ENCODE peak calls at places on chromosomes 16 and 17, in six cellular contexts. H is HFFc6, R is GM20000, E is MM.1S, B is endothelial cell, W is HCT116. J is an unnamed sample.

GRCh38 chr16:9302102-9302501 is 210.7 kb downstream of the HAPSTR1 start:
- DNase-seq in H (no peak), R (no peak), E (no peak), B (no peak), W (no peak), J (no peak)

GRCh38 chr16:54171855-54172537 is 114.6 kb downstream of the IRX3 start:
- DNase-seq in H (peak), R (no peak), E (no peak), B (no peak), W (no peak), J (no peak)

GRCh38 chr16:50311134-50311528 is 44.8 kb downstream of the ADCY7 start:
- DNase-seq in H (no peak), R (no peak), E (no peak), B (no peak), W (no peak), J (no peak)

GRCh38 chr17:335691-336090 is 16.9 kb downstream of the RPH3AL start:
- DNase-seq in H (no peak), R (no peak), E (no peak), B (no peak), W (no peak), J (peak)

GRCh38 chr16:85536411-85537330 is 76.5 kb upstream of the GSE1 start:
- DNase-seq in H (no peak), R (no peak), E (no peak), B (no peak), W (no peak), J (no peak)

GRCh38 chr16:57574646-57575467 is 32.4 kb downstream of the ADGRG5 start:
- DNase-seq in H (no peak), R (no peak), E (no peak), B (no peak), W (no peak), J (no peak)

GRCh38 chr16:49407873-49408565 is 34.4 kb downstream of the C16orf78 start:
- DNase-seq in H (peak), R (peak), E (peak), B (peak), W (peak), J (peak)

GRCh38 chr16:77558786-77559185 is 124.0 kb upstream of the ADAMTS18 start:
- DNase-seq in H (no peak), R (no peak), E (no peak), B (no peak), W (no peak), J (no peak)

GRCh38 chr17:68184816-68185436 is 62.9 kb upstream of the AMZ2 start:
- DNase-seq in H (no peak), R (peak), E (peak), B (no peak), W (no peak), J (peak)

GRCh38 chr17:17147821-17148220 is 58.3 kb downstream of the PLD6 start:
- DNase-seq in H (no peak), R (no peak), E (no peak), B (no peak), W (no peak), J (no peak)

GRCh38 chr16:85002643-85003042 is 8.7 kb downstream of the ZDHHC7 start:
- DNase-seq in H (no peak), R (no peak), E (no peak), B (no peak), W (no peak), J (peak)

GRCh38 chr17:37605813-37606505 is 3.3 kb downstream of the SYNRG start:
- DNase-seq in H (peak), R (peak), E (peak), B (no peak), W (no peak), J (peak)

GRCh38 chr16:3998793-3999478 is 117.3 kb downstream of the ADCY9 start:
- DNase-seq in H (peak), R (no peak), E (no peak), B (no peak), W (no peak), J (no peak)

GRCh38 chr16:2587891-2588565 is 50.2 kb downstream of the PDPK1 start:
- DNase-seq in H (no peak), R (no peak), E (no peak), B (no peak), W (no peak), J (no peak)

GRCh38 chr17:40122466-40122943 is 734 bp downstream of the MSL1 start:
- DNase-seq in H (peak), R (peak), E (peak), B (peak), W (no peak), J (peak)

GRCh38 chr17:29614345-29615047 is 8.2 kb downstream of the CORO6 start:
- DNase-seq in H (no peak), R (no peak), E (no peak), B (no peak), W (no peak), J (no peak)

GRCh38 chr17:42653179-42654124 is 5.6 kb upstream of the TUBG2 start:
- DNase-seq in H (peak), R (no peak), E (no peak), B (no peak), W (no peak), J (no peak)

GRCh38 chr16:86630471-86630870 is 52.1 kb downstream of the FOXL1 start:
- DNase-seq in H (peak), R (no peak), E (no peak), B (no peak), W (no peak), J (no peak)

GRCh38 chr16:31243734-31244670 is 15.8 kb upstream of the ITGAM start:
- DNase-seq in H (no peak), R (no peak), E (no peak), B (no peak), W (no peak), J (no peak)

GRCh38 chr16:84368327-84368996 is at the start of gene ATP2C2:
- DNase-seq in H (no peak), R (no peak), E (no peak), B (peak), W (peak), J (no peak)

GRCh38 chr17:83160443-83161297 is 81.3 kb downstream of the METRNL start:
- DNase-seq in H (no peak), R (no peak), E (no peak), B (no peak), W (no peak), J (no peak)

GRCh38 chr17:49996495-49997255 is 1.7 kb upstream of the DLX3 start:
- DNase-seq in H (no peak), R (peak), E (peak), B (peak), W (no peak), J (peak)

GRCh38 chr16:65975049-65975708 is 391.3 kb upstream of the CDH5 start:
- DNase-seq in H (peak), R (no peak), E (no peak), B (no peak), W (peak), J (peak)

GRCh38 chr16:85824161-85825135 is 25.0 kb downstream of the COX4I1 start:
- DNase-seq in H (no peak), R (no peak), E (no peak), B (no peak), W (no peak), J (no peak)

GRCh38 chr16:27431773-27432599 is 30.0 kb downstream of the IL21R start:
- DNase-seq in H (peak), R (no peak), E (no peak), B (peak), W (no peak), J (peak)

GRCh38 chr16:86609115-86609514 is 30.8 kb downstream of the FOXL1 start:
- DNase-seq in H (peak), R (no peak), E (no peak), B (no peak), W (no peak), J (no peak)

GRCh38 chr17:65754641-65755040 is 193.2 kb upstream of the AXIN2 start:
- DNase-seq in H (no peak), R (no peak), E (no peak), B (no peak), W (no peak), J (no peak)

DNA sequence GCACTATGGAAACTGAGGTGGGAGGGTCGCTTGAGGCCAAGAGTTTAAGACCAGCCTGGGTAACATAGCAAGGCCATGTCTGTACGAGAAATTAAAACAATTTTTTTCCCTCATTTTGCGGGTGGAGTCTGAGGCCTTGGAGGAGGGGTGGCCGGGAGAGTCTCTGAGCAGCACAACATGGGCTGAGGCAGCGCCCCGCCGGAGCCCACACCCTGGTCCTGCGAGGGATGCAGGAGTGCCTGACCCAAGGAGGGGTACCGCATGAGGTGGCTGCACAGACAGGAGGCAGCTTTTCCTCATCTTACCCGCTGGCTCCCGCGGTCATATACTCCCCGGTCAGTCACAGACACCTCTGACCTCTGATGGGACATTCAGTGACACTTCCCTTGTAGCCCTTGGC is 67.7 kb downstream of the MSI2 start:
- DNase-seq in H (no peak), R (no peak), E (no peak), B (no peak), W (no peak), J (no peak)
- TF ChIP-seq CTCF in H (no peak), R (no peak), E (no peak), B (no peak), W (no peak), J (no peak)

GRCh38 chr17:8632087-8632486 is 1.6 kb upstream of the MYH10 start:
- DNase-seq in H (no peak), R (no peak), E (peak), B (peak), W (no peak), J (no peak)

GRCh38 chr17:8631554-8631877 is 991 bp upstream of the MYH10 start:
- DNase-seq in H (no peak), R (no peak), E (no peak), B (no peak), W (peak), J (no peak)

GRCh38 chr17:8629371-8630226 is 926 bp downstream of the MYH10 start:
- DNase-seq in H (no peak), R (peak), E (no peak), B (peak), W (no peak), J (peak)

GRCh38 chr17:8630227-8630801 is at the start of gene MYH10:
- DNase-seq in H (no peak), R (no peak), E (peak), B (no peak), W (no peak), J (no peak)

DNA sequence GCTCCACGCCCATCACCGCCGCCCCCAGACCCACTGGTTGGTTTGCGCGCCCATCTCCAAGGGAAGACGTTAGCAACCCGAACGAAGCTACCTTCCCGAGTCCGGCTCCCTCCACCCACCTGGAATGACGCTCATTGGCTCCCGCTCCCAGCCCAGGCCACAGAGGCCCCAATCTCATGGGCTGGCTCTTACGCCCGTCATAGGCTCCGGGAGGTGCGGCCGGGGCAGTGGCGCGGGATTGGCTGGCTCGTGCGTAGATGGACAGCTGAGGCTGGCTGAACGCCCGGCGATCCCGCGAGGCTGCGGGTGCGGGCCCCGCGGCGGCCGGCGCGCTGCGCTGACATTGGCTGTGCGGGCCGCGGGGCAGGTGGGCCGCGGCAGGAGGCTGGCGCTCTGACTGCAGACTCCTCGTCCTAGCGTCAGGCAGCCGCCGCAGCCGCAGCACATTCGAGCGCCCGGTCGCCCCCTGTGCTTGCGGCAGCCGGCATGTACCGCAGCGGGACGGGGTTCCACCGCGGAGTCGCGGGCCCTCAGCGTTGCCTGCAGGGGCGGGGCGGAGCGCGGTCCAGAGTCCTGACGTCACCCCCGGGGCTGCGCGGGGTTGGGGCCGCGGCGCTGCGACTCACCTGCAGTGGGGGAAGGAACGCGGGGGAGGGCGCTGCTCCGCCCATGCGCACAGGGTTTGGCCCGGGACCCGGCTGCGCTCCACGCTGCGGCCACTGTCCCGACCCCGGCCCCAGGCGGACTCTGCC is 453 bp upstream of the MYH10 start:
- DNase-seq in H (peak), R (peak), E (peak), B (peak), W (peak), J (peak)
- TF ChIP-seq CTCF in H (peak), R (no peak), E (peak), B (peak), W (peak), J (peak)

GRCh38 chr17:44378171-44378705 is 11.2 kb downstream of the ITGA2B start:
- DNase-seq in H (no peak), R (no peak), E (no peak), B (no peak), W (no peak), J (no peak)

GRCh38 chr17:44375196-44376017 is 11.8 kb upstream of the FAM171A2 start:
- DNase-seq in H (no peak), R (peak), E (no peak), B (no peak), W (no peak), J (no peak)

GRCh38 chr17:44374306-44375195 is 10.9 kb upstream of the FAM171A2 start:
- DNase-seq in H (no peak), R (peak), E (no peak), B (no peak), W (no peak), J (no peak)

GRCh38 chr17:44376779-44377178 is 12.7 kb downstream of the ITGA2B start:
- DNase-seq in H (no peak), R (no peak), E (no peak), B (no peak), W (no peak), J (no peak)

DNA sequence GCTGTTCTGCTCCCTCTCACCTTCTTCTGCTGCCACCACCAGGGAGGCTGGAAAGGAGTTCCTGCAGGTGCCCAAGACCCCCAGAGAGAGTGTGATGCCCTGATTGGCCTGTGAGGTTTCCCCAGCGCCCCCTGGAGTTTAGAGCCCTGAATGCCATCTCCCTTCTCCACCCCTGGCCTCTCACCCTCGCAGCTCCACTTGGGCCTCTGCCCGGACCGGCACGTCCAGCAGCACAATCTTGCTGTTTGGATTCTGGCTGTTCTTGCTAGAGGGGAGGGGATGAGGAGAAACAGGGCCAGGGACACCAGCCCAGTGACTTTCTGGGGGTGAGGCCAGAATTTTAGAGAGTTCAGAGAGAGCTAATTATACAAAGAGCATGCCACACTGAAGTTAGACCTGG is 12.5 kb upstream of the FAM171A2 start:
- DNase-seq in H (no peak), R (peak), E (no peak), B (peak), W (no peak), J (peak)
- TF ChIP-seq CTCF in H (peak), R (peak), E (peak), B (peak), W (peak), J (peak)

DNA sequence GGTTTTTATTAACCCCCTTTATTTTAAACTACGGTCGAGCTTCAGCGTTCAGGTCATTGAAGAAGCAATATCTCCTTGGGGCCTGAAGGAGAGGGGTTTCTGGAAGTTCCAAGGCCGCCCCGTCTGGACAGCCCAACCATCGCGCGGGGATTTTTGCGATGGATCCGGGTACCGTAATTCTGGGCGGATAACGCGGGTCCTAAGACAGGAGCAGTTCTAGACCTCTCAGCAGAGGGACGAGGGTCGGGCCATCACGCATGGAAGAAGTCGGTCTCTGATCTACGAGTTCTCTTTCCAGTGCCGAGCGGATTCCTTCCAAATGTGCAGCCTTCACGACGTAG is 3.6 kb downstream of the BORCS6 start:
- DNase-seq in H (no peak), R (no peak), E (no peak), B (no peak), W (no peak), J (no peak)
- TF ChIP-seq CTCF in H (peak), R (no peak), E (no peak), B (no peak), W (peak), J (peak)

DNA sequence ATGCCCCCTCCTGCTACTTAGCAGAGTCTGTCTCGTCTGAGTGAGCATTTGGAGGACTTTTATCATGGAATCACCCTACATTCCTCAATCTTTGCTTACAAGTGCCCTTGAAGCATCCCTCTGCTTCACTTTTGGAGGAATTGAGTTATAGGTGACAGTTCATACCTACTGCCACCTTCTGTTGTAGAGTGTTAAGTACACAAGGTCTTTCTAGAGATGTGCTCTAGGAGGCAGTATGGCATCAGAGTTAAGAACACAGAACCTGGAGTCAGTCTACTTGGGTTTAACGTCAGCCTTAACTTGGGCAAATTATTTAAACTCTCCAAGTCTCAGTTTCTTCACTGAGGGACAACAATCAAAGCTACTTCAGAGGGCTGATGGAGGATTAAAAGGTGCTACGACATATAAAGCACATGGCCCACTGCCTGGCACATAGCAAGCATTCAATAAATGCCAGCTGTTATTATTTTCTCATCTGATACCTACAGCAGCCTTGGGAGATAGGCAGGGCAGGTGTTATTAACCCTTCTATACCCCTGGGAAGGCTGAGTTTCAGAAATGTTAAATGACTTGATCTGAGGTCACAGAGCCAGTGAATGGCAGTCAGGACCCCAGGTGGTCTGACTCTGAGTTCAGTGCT is 62.2 kb downstream of the UTP18 start:
- DNase-seq in H (peak), R (peak), E (peak), B (no peak), W (peak), J (no peak)
- TF ChIP-seq CTCF in H (peak), R (no peak), E (peak), B (peak), W (peak), J (peak)

DNA sequence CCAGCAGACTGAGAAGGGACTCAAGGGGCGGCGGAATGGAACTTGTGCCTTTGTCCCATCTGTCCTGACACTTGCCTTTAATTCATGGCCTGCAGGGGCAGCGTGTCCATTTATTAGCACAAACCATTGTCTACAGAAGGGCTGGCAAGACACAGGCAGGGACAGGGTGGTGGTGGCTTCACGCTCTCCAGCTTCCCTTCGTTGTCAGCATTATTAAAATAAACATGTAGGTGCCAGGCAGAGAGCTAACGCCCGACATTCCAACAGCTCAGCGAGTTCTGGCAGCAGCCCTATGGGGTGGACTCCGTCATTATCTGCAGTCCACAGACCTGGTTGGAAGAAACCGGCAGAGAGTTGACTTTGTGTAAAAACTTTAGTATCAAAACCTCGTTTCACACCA is 16.3 kb downstream of the DNAI2 start:
- DNase-seq in H (no peak), R (no peak), E (no peak), B (no peak), W (no peak), J (no peak)
- TF ChIP-seq CTCF in H (no peak), R (no peak), E (no peak), B (no peak), W (peak), J (no peak)

GRCh38 chr17:77571562-77571981 is 386.9 kb upstream of the TNRC6C start:
- DNase-seq in H (no peak), R (no peak), E (no peak), B (no peak), W (no peak), J (peak)

GRCh38 chr17:77571141-77571540 is 387.4 kb upstream of the TNRC6C start:
- DNase-seq in H (no peak), R (no peak), E (no peak), B (no peak), W (no peak), J (no peak)

GRCh38 chr17:77569846-77570564 is 388.5 kb upstream of the TNRC6C start:
- DNase-seq in H (no peak), R (no peak), E (no peak), B (no peak), W (no peak), J (no peak)

GRCh38 chr17:77572065-77572601 is 386.4 kb upstream of the TNRC6C start:
- DNase-seq in H (no peak), R (no peak), E (no peak), B (no peak), W (no peak), J (no peak)

DNA sequence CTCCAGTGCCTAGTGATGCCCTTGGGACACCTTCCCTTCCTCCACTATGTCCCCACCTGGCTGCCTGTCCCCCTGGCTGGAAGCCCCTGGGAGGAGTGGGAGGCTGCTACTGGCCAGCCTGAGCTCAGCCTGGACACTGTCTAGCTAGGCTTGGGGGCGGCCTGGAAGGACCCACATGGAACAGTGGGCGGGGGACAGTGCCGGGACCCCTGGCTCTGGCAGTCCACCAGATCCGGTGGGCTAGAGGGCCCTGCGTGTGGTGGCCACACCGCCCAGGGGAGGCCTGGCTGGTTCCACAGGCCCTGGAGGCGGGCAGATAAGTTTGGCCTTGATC is 388.0 kb upstream of the TNRC6C start:
- DNase-seq in H (no peak), R (no peak), E (no peak), B (no peak), W (no peak), J (no peak)
- TF ChIP-seq CTCF in H (no peak), R (no peak), E (no peak), B (no peak), W (no peak), J (no peak)

J was measured in activated CD8-positive, alpha-beta T cell treated with anti-CD3 and anti-CD28 coated beads for 36 hours.